ENCODE peak calls at places on chromosomes 6 and 20, in ten cellular contexts. D is pancreas, Q is heart right ventricle, O is thoracic aorta, U is tibial nerve, M is kidney, W is PC-9, L is cardiac muscle cell, C is colonic mucosa, Y is lower lobe of right lung. Z is an unnamed sample. For H3K4me1 and H3K36me3, the result is how much of the 10 kb centered on the place peaks cover.

GRCh38 chr6:53358440-53359087 is 9.8 kb upstream of the ELOVL5 start:
- DNase-seq in Y (no peak), W (no peak), O (no peak), U (no peak), Q (no peak), M (no peak), L (no peak), C (no peak), D (no peak), Z (no peak)

GRCh38 chr6:79818471-79818870 is 128.9 kb downstream of the ELOVL4 start:
- DNase-seq in D (no peak), C (no peak), W (no peak), M (no peak), O (no peak), Q (no peak), U (no peak), Y (no peak), L (peak), Z (no peak)

GRCh38 chr20:61663521-61664425 is 401.9 kb downstream of the TAF4 start:
- DNase-seq in D (no peak), W (no peak), Y (no peak), O (no peak), L (no peak), C (no peak), U (no peak), M (peak), Q (no peak), Z (no peak)

GRCh38 chr20:60108397-60108796 is 150.2 kb downstream of the CDH26 start:
- DNase-seq in L (no peak), D (no peak), O (no peak), U (no peak), W (peak), M (no peak), Y (no peak), C (no peak), Q (no peak), Z (no peak)

GRCh38 chr6:137657351-137657911 is 163.2 kb upstream of the OLIG3 start:
- DNase-seq in C (no peak), Y (no peak), O (no peak), D (no peak), U (no peak), M (no peak), W (peak), Q (no peak), L (no peak), Z (no peak)

GRCh38 chr6:53894086-53894485 is 99.3 kb downstream of the LRRC1 start:
- DNase-seq in C (no peak), W (no peak), D (no peak), M (no peak), L (peak), O (no peak), U (no peak), Q (no peak), Y (no peak), Z (no peak)

GRCh38 chr6:159833556-159833955 is 33.5 kb downstream of the PNLDC1 start:
- DNase-seq in U (no peak), L (peak), Y (no peak), W (no peak), O (no peak), C (no peak), D (no peak), Q (no peak), M (no peak), Z (no peak)

GRCh38 chr6:106446287-106446885 is 85.9 kb downstream of the CRYBG1 start:
- DNase-seq in D (no peak), L (peak), C (no peak), Q (no peak), U (no peak), O (no peak), Y (no peak), M (no peak), W (no peak), Z (no peak)

GRCh38 chr20:35387334-35387733 is 24.4 kb downstream of the UQCC1 start:
- DNase-seq in D (no peak), M (no peak), W (peak), C (no peak), Q (no peak), Y (no peak), U (no peak), O (no peak), L (peak), Z (no peak)

GRCh38 chr6:152979116-152979515 is 3.7 kb downstream of the FBXO5 start:
- DNase-seq in C (no peak), W (no peak), L (no peak), M (no peak), D (no peak), O (no peak), Q (no peak), Y (no peak), U (no peak), Z (no peak)

GRCh38 chr6:157725836-157726235 is 97.2 kb upstream of the SNX9 start:
- DNase-seq in Q (no peak), M (no peak), W (no peak), Y (no peak), C (no peak), L (no peak), U (no peak), D (no peak), O (no peak), Z (no peak)

GRCh38 chr20:62289898-62290297 is 12.9 kb upstream of the ADRM1 start:
- DNase-seq in W (no peak), D (no peak), M (peak), Q (no peak), C (no peak), L (no peak), O (no peak), Y (no peak), U (no peak), Z (no peak)

GRCh38 chr20:51446656-51447055 is 95.9 kb downstream of the NFATC2 start:
- DNase-seq in U (no peak), Q (no peak), C (peak), W (peak), D (no peak), L (peak), M (peak), Y (no peak), O (no peak), Z (peak)

GRCh38 chr6:124110514-124110913 is 306.8 kb downstream of the NKAIN2 start:
- DNase-seq in Q (no peak), C (no peak), W (no peak), U (no peak), D (no peak), Y (no peak), L (no peak), M (no peak), O (no peak), Z (no peak)

GRCh38 chr6:40906759-40907158 is 132.3 kb downstream of the UNC5CL start:
- DNase-seq in C (no peak), Y (no peak), O (no peak), Q (no peak), W (peak), M (no peak), L (no peak), D (no peak), U (no peak), Z (no peak)

GRCh38 chr6:16316741-16317251 is 78.4 kb downstream of the GMPR start:
- DNase-seq in W (peak), D (no peak), Q (no peak), U (peak), C (no peak), M (no peak), O (no peak), Y (no peak), L (peak), Z (peak)

GRCh38 chr20:48805286-48805685 is 22.5 kb downstream of the PREX1 start:
- DNase-seq in L (no peak), W (no peak), M (no peak), D (no peak), Q (no peak), O (no peak), Y (no peak), C (no peak), U (no peak), Z (no peak)

GRCh38 chr6:48714286-48715049 is 603.5 kb upstream of the PTCHD4 start:
- DNase-seq in U (no peak), C (no peak), Q (no peak), L (no peak), O (no peak), Y (no peak), M (no peak), W (no peak), D (no peak), Z (no peak)

GRCh38 chr6:22896716-22897115 is 327.4 kb downstream of the HDGFL1 start:
- DNase-seq in L (no peak), C (no peak), W (no peak), Q (no peak), M (no peak), Y (no peak), D (no peak), U (no peak), O (no peak), Z (no peak)

GRCh38 chr6:3749991-3750323 is 1.6 kb downstream of the PXDC1 start:
- DNase-seq in L (peak), D (peak), U (peak), Y (no peak), C (peak), O (peak), Q (peak), M (peak), W (no peak), Z (no peak)

GRCh38 chr6:133814797-133815196 is 74.1 kb upstream of the TCF21 start:
- DNase-seq in O (no peak), U (peak), C (no peak), M (no peak), Q (no peak), D (no peak), Y (no peak), L (peak), W (no peak), Z (no peak)

GRCh38 chr20:13006825-13007224 is 1.9 kb upstream of the SPTLC3 start:
- DNase-seq in C (no peak), L (peak), W (no peak), Y (no peak), Q (no peak), M (no peak), D (no peak), U (no peak), O (no peak), Z (no peak)

GRCh38 chr20:32012159-32012682 is 2.0 kb downstream of the CCM2L start:
- DNase-seq in U (no peak), D (no peak), M (no peak), W (no peak), C (no peak), L (no peak), Y (peak), Q (no peak), O (no peak), Z (no peak)

GRCh38 chr6:29651413-29652197 is 5.3 kb upstream of the MOG start:
- DNase-seq in D (no peak), U (no peak), Y (no peak), W (no peak), Q (no peak), C (no peak), M (no peak), L (peak), O (no peak), Z (no peak)

GRCh38 chr20:53001502-53002301 is 29.5 kb downstream of the TSHZ2 start:
- DNase-seq in M (no peak), W (no peak), O (no peak), Y (no peak), C (no peak), Q (no peak), D (no peak), L (peak), U (no peak), Z (no peak)

GRCh38 chr6:23454090-23454998 is 671.7 kb upstream of the NRSN1 start:
- DNase-seq in D (no peak), Q (no peak), L (peak), M (no peak), W (no peak), Y (no peak), O (no peak), C (no peak), U (no peak), Z (no peak)

GRCh38 chr6:121896363-121896762 is 460.9 kb downstream of the GJA1 start:
- DNase-seq in Y (no peak), L (no peak), M (no peak), Q (no peak), C (no peak), U (no peak), O (no peak), W (no peak), D (no peak), Z (no peak)

GRCh38 chr6:121896771-121897170 is 461.3 kb downstream of the GJA1 start:
- DNase-seq in U (no peak), M (no peak), L (no peak), C (no peak), Y (no peak), Q (no peak), O (no peak), D (no peak), W (no peak), Z (no peak)

GRCh38 chr6:121901432-121901831 is 466.0 kb downstream of the GJA1 start:
- DNase-seq in L (no peak), M (no peak), U (no peak), W (no peak), C (no peak), Q (no peak), O (no peak), Y (no peak), D (no peak), Z (no peak)

DNA sequence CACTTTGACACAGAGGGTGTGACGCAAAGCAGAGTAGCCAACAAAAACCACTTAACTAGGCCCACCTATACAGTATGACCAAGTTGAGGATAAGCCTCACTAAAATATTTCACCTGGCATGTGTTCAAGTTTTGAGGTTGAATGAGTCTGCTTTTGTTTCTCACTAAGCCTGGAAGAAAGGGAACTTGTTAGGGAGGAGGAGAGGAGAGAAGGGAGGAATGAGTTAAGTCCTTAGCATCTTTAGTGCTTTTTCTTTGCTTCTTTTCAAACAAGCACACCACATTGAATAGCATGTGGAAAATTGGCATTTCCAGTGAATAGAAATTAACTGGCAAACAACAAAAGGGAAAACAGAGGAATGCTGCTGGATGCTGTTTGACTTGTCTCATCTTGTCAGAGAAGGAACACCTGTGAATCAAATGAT is 461.9 kb downstream of the GJA1 start:
- DNase-seq in C (no peak), O (no peak), M (no peak), U (no peak), Q (no peak), D (no peak), Y (no peak), W (no peak), L (peak), Z (no peak)
- H3K4me1 ChIP-seq in C (under half), O (under half), M (under half), U (under half), Q (under half), D (under half), Y (under half), W (under half), L (under half), Z (under half)

DNA sequence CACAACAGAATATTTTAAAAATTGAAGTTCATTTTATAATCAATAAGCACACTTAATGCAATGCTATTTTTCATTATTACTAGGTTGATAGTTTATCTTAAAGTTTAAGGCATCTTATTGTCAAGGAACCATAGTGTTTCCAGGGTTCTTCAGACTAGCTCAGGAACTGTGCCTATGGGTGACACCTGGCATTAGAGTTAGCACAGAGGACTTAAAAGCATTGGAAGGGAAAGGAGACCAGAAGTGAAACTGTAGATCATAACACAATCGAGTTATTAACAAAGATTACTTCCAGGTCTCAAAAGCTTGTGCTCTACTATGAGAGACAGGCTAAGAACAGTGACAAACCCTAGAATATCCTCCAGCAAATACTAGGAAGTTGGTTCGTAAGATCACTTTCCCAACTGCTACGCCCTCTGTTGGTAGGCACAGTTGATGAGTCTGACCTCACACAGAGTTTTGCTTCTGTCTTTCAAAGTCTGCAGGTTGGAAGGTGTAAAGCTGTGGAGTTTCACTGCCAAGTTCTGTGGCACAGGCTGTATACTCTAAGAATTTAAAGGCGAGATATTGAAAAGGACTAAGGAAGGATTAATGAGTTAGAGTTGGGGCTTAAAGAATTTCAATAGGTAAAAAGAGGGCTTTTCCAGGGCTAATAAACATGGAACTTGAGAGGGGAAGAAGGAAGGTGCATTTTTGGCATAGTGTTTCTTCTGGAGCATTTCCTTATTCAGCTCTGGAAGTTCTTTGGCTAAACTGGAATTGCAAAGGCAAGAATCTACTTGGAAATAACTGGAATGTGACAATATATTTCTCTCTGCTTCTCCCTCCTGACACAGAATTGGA is 531.3 kb upstream of the JAG1 start:
- DNase-seq in Q (peak), O (no peak), M (no peak), Y (peak), W (no peak), L (peak), D (peak), C (peak), U (peak), Z (peak)
- TF ChIP-seq CTCF in Q (peak), O (peak), M (peak), Y (peak), W (peak), L (peak), D (peak), C (peak), U (peak), Z (peak)

GRCh38 chr20:33559994-33560393 is 70.1 kb downstream of the CBFA2T2 start:
- DNase-seq in Y (no peak), U (no peak), O (no peak), C (no peak), W (no peak), Q (no peak), L (no peak), D (no peak), M (no peak), Z (no peak)
- H3K36me3 ChIP-seq in Y (under half), U (under half), O (under half), C (under half), W (under half), Q (under half), L (under half), D (under half), M (under half), Z (under half)

GRCh38 chr20:57705103-57705899 is 4.5 kb downstream of the PMEPA1 start:
- DNase-seq in Q (no peak), Y (no peak), C (no peak), O (no peak), D (no peak), M (no peak), W (no peak), U (no peak), L (no peak), Z (no peak)
- H3K4me1 ChIP-seq in Q (under half), Y (under half), C (under half), O (under half), D (under half), M (under half), W (half or more), U (under half), L (under half), Z (under half)

DNA sequence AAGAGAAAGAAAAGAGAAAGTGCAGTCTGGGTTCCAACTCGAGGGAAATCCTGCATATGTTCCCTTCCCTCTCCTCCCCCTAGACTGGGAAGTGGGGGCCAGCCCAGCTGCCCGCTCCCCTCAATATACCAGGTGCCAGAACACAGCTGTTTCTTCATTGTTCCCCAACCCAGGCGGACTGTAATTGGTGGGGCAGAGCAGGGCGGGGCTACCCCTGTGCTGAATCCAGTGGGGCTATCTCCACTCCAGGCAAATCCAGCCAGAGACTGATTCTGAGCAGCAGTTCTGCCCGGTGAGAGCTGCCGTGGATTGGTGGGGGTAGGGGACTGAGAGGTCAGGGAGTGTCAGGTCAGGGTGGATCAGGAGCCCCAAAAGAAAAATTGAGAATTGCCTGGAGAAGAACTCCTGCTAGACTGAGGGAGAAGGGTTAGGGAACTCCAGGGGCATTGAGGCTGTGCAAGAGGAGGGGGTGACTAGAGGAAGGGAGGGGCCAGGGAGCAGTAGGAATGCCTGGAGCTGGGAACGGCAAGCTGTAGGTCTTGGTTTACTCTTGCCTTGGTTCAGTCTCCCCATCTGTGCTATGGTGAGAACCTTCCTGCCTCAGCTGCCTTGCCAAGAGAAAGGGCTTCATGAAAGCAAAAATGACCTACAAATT is at the start of gene MYMX:
- DNase-seq in Q (peak), W (no peak), C (no peak), D (peak), U (no peak), L (no peak), O (no peak), Y (no peak), M (peak), Z (no peak)
- TF ChIP-seq CTCF in Q (no peak), W (no peak), C (no peak), D (no peak), U (no peak), L (no peak), O (no peak), Y (no peak), M (no peak), Z (no peak)

GRCh38 chr20:45968801-45969711 is 2.9 kb downstream of the ZNF335 start:
- DNase-seq in M (peak), D (no peak), W (peak), C (no peak), O (no peak), Y (peak), Q (no peak), U (no peak), L (no peak), Z (no peak)
- H3K36me3 ChIP-seq in M (under half), D (under half), W (under half), C (under half), O (half or more), Y (half or more), Q (under half), U (under half), L (under half), Z (under half)

DNA sequence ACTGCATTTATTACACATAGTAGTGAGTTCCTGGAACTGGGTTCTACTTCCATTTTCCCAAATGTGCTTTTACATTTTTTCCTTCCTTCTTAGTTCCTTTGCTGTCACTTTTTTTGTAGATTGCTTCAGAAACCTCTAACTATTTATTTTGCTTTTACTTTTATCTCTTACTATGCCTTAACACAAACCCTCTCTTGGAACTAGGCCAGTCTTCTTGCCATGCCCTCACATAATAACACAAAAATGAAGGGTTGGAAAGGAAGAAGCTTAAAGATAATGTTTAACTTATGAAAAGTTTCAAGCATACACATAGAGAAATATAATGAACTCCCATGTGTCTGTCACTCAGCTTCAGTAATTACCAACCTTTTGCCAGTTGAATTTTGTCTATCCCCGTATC is 27.1 kb downstream of the TOP1 start:
- DNase-seq in U (no peak), Q (no peak), D (no peak), W (no peak), M (no peak), Y (no peak), L (peak), C (no peak), O (no peak), Z (no peak)
- H3K4me1 ChIP-seq in U (under half), Q (under half), D (under half), W (under half), M (under half), Y (half or more), L (under half), C (under half), O (under half), Z (under half)

GRCh38 chr6:19613678-19614077 is 223.5 kb upstream of the ID4 start:
- DNase-seq in O (no peak), L (no peak), M (no peak), D (no peak), W (no peak), U (no peak), C (no peak), Y (no peak), Q (no peak), Z (no peak)
- TF ChIP-seq CTCF in O (no peak), L (no peak), M (peak), D (no peak), W (no peak), U (no peak), C (no peak), Y (no peak), Q (no peak), Z (no peak)

GRCh38 chr6:110214338-110214737 is 34.1 kb downstream of the CDC40 start:
- DNase-seq in W (no peak), O (no peak), M (no peak), Y (no peak), Q (no peak), L (no peak), C (no peak), U (no peak), D (no peak), Z (no peak)

GRCh38 chr6:110221738-110222137 is 41.5 kb downstream of the CDC40 start:
- DNase-seq in L (peak), U (no peak), Y (no peak), C (no peak), D (no peak), Q (no peak), M (no peak), O (no peak), W (no peak), Z (no peak)

GRCh38 chr6:110216140-110216539 is 35.9 kb downstream of the CDC40 start:
- DNase-seq in D (no peak), W (no peak), L (no peak), M (no peak), U (no peak), O (no peak), C (no peak), Y (no peak), Q (no peak), Z (no peak)

GRCh38 chr6:110217255-110217654 is 37.0 kb downstream of the CDC40 start:
- DNase-seq in Y (no peak), Q (no peak), M (no peak), O (no peak), C (no peak), D (no peak), U (no peak), W (no peak), L (no peak), Z (no peak)
- H3K36me3 ChIP-seq in Y (half or more), Q (under half), M (under half), O (under half), C (under half), D (under half), U (under half), W (under half), L (under half), Z (under half)